ENCODE peak calls at places on chromosomes 13 and 19, in ten cellular contexts. G is A549, A is WTC11, S is tibial artery, C is fibroblast of villous mesenchyme, T is breast epithelium, F is B cell, X is kidney epithelial cell, B is ascending aorta, I is HL-60. K is an unnamed sample.

GRCh38 chr13:38944219-38944618 is 46.4 kb downstream of the STOML3 start:
- DNase-seq in G (no peak), A (no peak), S (no peak), C (no peak), T (no peak), F (no peak), X (no peak), B (no peak), I (no peak), K (no peak)

GRCh38 chr19:31675187-31675913 is 326.1 kb upstream of the TSHZ3 start:
- DNase-seq in G (no peak), A (no peak), S (no peak), C (peak; percentile 38), T (no peak), F (no peak), X (peak; percentile 77), B (no peak), I (no peak), K (no peak)

GRCh38 chr19:49666120-49666444 is 349 bp downstream of the BCL2L12 start:
- DNase-seq in G (no peak), A (peak; percentile 60), S (no peak), C (no peak), T (no peak), F (no peak), X (no peak), B (no peak), I (no peak), K (no peak)

GRCh38 chr13:66835040-66835628 is 395.0 kb downstream of the PCDH9 start:
- DNase-seq in G (peak; percentile 7), A (peak; percentile 11), S (peak; percentile 58), C (peak; percentile 14), T (no peak), F (no peak), X (peak; percentile 1), B (no peak), I (no peak), K (no peak)

GRCh38 chr19:41595258-41595889 is 19.4 kb downstream of the CEACAM21 start:
- DNase-seq in G (peak; percentile 92), A (peak; percentile 65), S (no peak), C (peak; percentile 78), T (no peak), F (peak; percentile 75), X (peak; percentile 19), B (no peak), I (peak; percentile 60), K (peak; percentile 76)

GRCh38 chr13:76968041-76968440 is 19.7 kb downstream of the ACOD1 start:
- DNase-seq in G (no peak), A (no peak), S (no peak), C (no peak), T (no peak), F (no peak), X (no peak), B (no peak), I (no peak), K (no peak)

GRCh38 chr13:37158481-37158880 is 53.0 kb upstream of the CSNK1A1L start:
- DNase-seq in G (no peak), A (no peak), S (no peak), C (no peak), T (no peak), F (no peak), X (no peak), B (no peak), I (no peak), K (no peak)

GRCh38 chr19:19434483-19435045 is 29.1 kb downstream of the GATAD2A start:
- DNase-seq in G (no peak), A (no peak), S (peak; percentile 72), C (peak; percentile 72), T (no peak), F (no peak), X (no peak), B (no peak), I (no peak), K (no peak)

GRCh38 chr13:48939728-48940127 is 36.0 kb upstream of the FNDC3A start:
- DNase-seq in G (no peak), A (no peak), S (no peak), C (no peak), T (no peak), F (no peak), X (no peak), B (no peak), I (no peak), K (no peak)

GRCh38 chr13:53098455-53098854 is 69.8 kb downstream of the OLFM4 start:
- DNase-seq in G (no peak), A (no peak), S (no peak), C (no peak), T (no peak), F (no peak), X (no peak), B (no peak), I (no peak), K (no peak)

GRCh38 chr13:22738357-22738756 is 442.4 kb upstream of the SGCG start:
- DNase-seq in G (no peak), A (no peak), S (no peak), C (no peak), T (no peak), F (no peak), X (no peak), B (no peak), I (no peak), K (no peak)

GRCh38 chr13:22736084-22736767 is 444.6 kb upstream of the SGCG start:
- DNase-seq in G (no peak), A (peak; percentile 17), S (no peak), C (no peak), T (no peak), F (no peak), X (no peak), B (no peak), I (no peak), K (no peak)

GRCh38 chr13:22736768-22737092 is 444.0 kb upstream of the SGCG start:
- DNase-seq in G (no peak), A (no peak), S (no peak), C (no peak), T (no peak), F (no peak), X (no peak), B (no peak), I (no peak), K (no peak)

GRCh38 chr13:22740264-22740663 is 440.5 kb upstream of the SGCG start:
- DNase-seq in G (no peak), A (peak; percentile 25), S (no peak), C (peak; percentile 25), T (no peak), F (no peak), X (no peak), B (no peak), I (no peak), K (no peak)

DNA sequence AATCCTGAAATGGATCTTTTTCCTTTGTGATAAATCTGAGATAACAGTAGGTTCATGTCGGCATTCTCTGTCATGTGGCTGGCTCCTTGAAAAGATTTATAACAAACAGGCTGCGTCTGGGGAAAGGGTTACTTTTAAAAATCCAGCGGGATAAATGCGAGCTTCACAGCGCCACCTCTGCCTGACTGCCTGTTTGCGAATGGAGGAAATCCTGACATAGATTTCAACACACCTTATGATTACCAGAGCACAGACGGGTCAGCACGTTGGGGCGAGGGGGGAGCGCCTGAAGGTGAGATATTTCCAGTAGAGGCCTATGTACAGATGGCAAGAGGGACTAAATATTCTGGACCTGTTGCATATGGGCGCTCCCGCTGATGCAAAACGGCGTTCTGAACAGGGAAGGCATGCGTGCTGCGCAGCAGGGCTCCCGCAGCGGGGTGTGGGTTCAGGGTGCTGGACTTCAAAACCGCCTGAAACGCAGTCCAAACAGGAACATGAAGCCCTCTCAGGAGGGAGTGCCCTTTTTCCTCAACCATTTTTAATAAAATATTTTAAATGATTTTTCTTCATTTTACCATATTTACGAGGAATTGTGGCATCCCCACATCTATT is 445.3 kb upstream of the SGCG start:
- DNase-seq in G (no peak), A (no peak), S (no peak), C (no peak), T (no peak), F (no peak), X (no peak), B (no peak), I (no peak), K (no peak)
- TF ChIP-seq CTCF in G (peak; percentile 34), A (no peak), S (no peak), C (no peak), T (no peak), F (no peak), X (peak; percentile 9), B (no peak), I (no peak), K (no peak)

GRCh38 chr19:10271543-10272086 is 695 bp downstream of the ICAM1 start:
- DNase-seq in G (no peak), A (no peak), S (no peak), C (no peak), T (no peak), F (peak; percentile 85), X (no peak), B (no peak), I (no peak), K (peak; percentile 82)
- TF ChIP-seq CTCF in G (no peak), A (no peak), S (no peak), C (no peak), T (no peak), F (no peak), X (no peak), B (no peak), I (no peak), K (no peak)

DNA sequence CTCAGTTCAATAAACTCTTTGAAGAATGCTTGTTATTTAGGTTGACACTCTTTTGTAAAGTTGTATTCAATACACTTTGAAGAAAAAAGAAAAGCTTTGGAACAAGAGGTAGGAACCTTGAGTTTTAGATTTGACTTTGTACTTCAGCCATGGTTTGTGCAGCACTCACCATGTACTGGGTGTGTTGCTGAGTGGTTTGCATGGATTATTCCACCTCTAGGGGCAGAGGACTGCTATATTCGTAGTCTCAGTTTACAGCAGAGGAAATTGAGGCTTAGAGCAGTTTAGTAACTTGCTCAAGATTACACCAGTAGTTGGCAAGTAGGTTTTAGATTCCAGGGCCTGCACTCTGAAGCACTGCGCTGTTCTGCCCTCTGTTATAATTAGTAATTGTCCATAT is 68.8 kb downstream of the DNAJC3 start:
- DNase-seq in G (no peak), A (no peak), S (no peak), C (peak; percentile 28), T (no peak), F (no peak), X (no peak), B (no peak), I (no peak), K (no peak)
- TF ChIP-seq CTCF in G (no peak), A (no peak), S (no peak), C (peak; percentile 43), T (no peak), F (no peak), X (peak; percentile 31), B (no peak), I (no peak), K (no peak)

GRCh38 chr19:43224855-43225253 is 19.4 kb upstream of the PSG4 start:
- DNase-seq in G (no peak), A (no peak), S (no peak), C (no peak), T (no peak), F (no peak), X (no peak), B (no peak), I (no peak), K (no peak)

DNA sequence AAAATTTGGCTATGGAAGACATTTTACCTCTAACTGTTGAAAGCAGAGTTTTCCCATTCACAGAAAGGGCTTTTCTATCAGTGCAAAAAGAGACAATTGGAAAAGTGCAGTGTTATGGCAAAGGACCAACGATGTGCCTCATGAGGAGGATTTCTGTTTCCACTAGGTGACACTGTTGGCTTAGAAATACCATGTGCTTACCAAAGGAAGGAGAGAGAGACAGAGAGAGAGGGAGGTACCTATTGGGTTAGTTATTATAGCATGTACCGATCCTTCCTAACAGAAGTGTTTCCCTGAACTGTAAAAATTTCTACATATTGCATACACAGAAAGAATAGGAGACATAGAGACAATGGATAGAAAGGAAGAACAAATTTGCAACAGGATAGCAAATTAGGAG is 23.9 kb upstream of the PSG4 start:
- DNase-seq in G (no peak), A (no peak), S (no peak), C (peak; percentile 35), T (no peak), F (no peak), X (no peak), B (no peak), I (no peak), K (no peak)
- TF ChIP-seq CTCF in G (no peak), A (peak; percentile 20), S (no peak), C (peak; percentile 44), T (no peak), F (no peak), X (no peak), B (no peak), I (no peak), K (no peak)

K was measured in CD14-positive monocyte.